ENCODE peak calls at places on chromosomes 1 and 21, in seven cellular contexts. A, O, Z, J, R, Y and B are unnamed samples.

GRCh38 chr21:27110956-27111355 is 144.1 kb upstream of the ADAMTS5 start:
- DNase-seq in A (no peak), O (no peak), Z (no peak), J (no peak), R (no peak), Y (no peak), B (no peak)

GRCh38 chr1:177945943-177946650 is 23.8 kb downstream of the SEC16B start:
- DNase-seq in A (peak; percentile 38), O (no peak), Z (peak; percentile 51), J (peak; percentile 72), R (peak; percentile 63), Y (no peak), B (peak; percentile 24)

GRCh38 chr1:188343914-188344313 is 1515.2 kb downstream of the PLA2G4A start:
- DNase-seq in A (no peak), O (no peak), Z (no peak), J (no peak), R (no peak), Y (no peak), B (no peak)

GRCh38 chr1:40404670-40405462 is 31.3 kb downstream of the SMAP2 start:
- DNase-seq in A (no peak), O (no peak), Z (peak; percentile 42), J (peak; percentile 75), R (no peak), Y (peak; percentile 25), B (no peak)

GRCh38 chr21:39336457-39337008 is 12.4 kb downstream of the HMGN1 start:
- DNase-seq in A (no peak), O (no peak), Z (no peak), J (no peak), R (no peak), Y (no peak), B (no peak)

GRCh38 chr1:235295902-235296350 is 32.1 kb downstream of the ARID4B start:
- DNase-seq in A (no peak), O (no peak), Z (peak; percentile 86), J (no peak), R (no peak), Y (no peak), B (no peak)

GRCh38 chr1:172354291-172354940 is 66.1 kb upstream of the C1orf105 start:
- DNase-seq in A (no peak), O (no peak), Z (no peak), J (no peak), R (no peak), Y (no peak), B (no peak)

GRCh38 chr1:112144738-112145426 is 155.4 kb upstream of the KCND3 start:
- DNase-seq in A (peak; percentile 18), O (no peak), Z (no peak), J (no peak), R (no peak), Y (peak; percentile 43), B (no peak)

GRCh38 chr1:6269271-6269996 is 8.5 kb upstream of the GPR153 start:
- DNase-seq in A (no peak), O (no peak), Z (no peak), J (no peak), R (no peak), Y (no peak), B (no peak)

GRCh38 chr1:176073524-176074157 is 133.4 kb downstream of the COP1 start:
- DNase-seq in A (no peak), O (no peak), Z (peak; percentile 30), J (peak; percentile 78), R (peak; percentile 54), Y (peak; percentile 41), B (peak; percentile 65)

GRCh38 chr1:175514309-175515001 is 228.9 kb downstream of the TNR start:
- DNase-seq in A (no peak), O (no peak), Z (no peak), J (peak; percentile 94), R (no peak), Y (peak; percentile 25), B (no peak)

GRCh38 chr1:238399558-238399957 is 508.8 kb upstream of the ZP4 start:
- DNase-seq in A (no peak), O (no peak), Z (no peak), J (no peak), R (no peak), Y (no peak), B (no peak)

GRCh38 chr1:230624097-230624713 is 18.1 kb upstream of the COG2 start:
- DNase-seq in A (no peak), O (no peak), Z (no peak), J (no peak), R (no peak), Y (no peak), B (no peak)

GRCh38 chr1:58785424-58786058 is 1.7 kb upstream of the JUN start:
- DNase-seq in A (no peak), O (peak; percentile 72), Z (peak; percentile 89), J (no peak), R (peak; percentile 61), Y (peak; percentile 39), B (peak; percentile 48)

GRCh38 chr1:940121-941026 is 16.7 kb downstream of the SAMD11 start:
- DNase-seq in A (peak; percentile 63), O (no peak), Z (peak; percentile 77), J (peak; percentile 28), R (peak; percentile 59), Y (peak; percentile 68), B (no peak)

GRCh38 chr1:224054611-224055010 is 59.3 kb upstream of the FBXO28 start:
- DNase-seq in A (no peak), O (no peak), Z (no peak), J (no peak), R (no peak), Y (no peak), B (no peak)

GRCh38 chr1:203167026-203167912 is 8.4 kb downstream of the MYBPH start:
- DNase-seq in A (no peak), O (no peak), Z (no peak), J (no peak), R (no peak), Y (no peak), B (no peak)

DNA sequence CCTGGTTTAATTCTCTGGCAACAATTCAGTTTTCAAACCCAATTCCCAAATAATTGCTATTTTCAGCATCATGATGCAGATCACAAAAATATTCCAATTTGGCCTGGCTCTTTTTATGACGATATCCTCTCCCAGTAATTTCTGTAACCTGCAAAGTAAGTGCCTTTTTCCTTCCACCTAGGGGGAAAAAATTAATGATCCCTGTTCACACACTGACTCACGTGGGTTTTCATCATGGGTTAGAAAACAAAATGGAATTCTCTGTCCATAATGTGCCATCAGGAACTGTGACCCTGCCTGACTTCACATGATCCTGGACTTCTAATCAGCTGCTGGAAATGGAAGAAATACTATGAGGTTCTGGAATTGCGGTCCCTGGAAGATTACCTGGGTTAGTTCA is 24.5 kb downstream of the AK2 start:
- DNase-seq in A (no peak), O (no peak), Z (no peak), J (no peak), R (no peak), Y (no peak), B (no peak)
- H3K4me1 ChIP-seq in A (peaks cover 53% of the 10 kb centered on the region), O (no peaks in the 10 kb centered on the region), Z (peaks cover 62% of the 10 kb centered on the region), J (peaks cover 3% of the 10 kb centered on the region), R (peaks cover 3% of the 10 kb centered on the region), Y (peaks cover 45% of the 10 kb centered on the region), B (peaks cover 30% of the 10 kb centered on the region)

GRCh38 chr1:233443040-233443439 is 115.5 kb downstream of the MAP3K21 start:
- DNase-seq in A (no peak), O (no peak), Z (peak; percentile 19), J (no peak), R (no peak), Y (no peak), B (no peak)

GRCh38 chr1:233441981-233442380 is 114.5 kb downstream of the MAP3K21 start:
- DNase-seq in A (no peak), O (no peak), Z (no peak), J (no peak), R (no peak), Y (no peak), B (no peak)

GRCh38 chr1:233440952-233441401 is 113.5 kb downstream of the MAP3K21 start:
- DNase-seq in A (no peak), O (no peak), Z (peak; percentile 28), J (peak; percentile 43), R (peak; percentile 25), Y (no peak), B (no peak)

GRCh38 chr1:233444484-233444883 is 117.0 kb downstream of the MAP3K21 start:
- DNase-seq in A (no peak), O (no peak), Z (no peak), J (no peak), R (no peak), Y (no peak), B (no peak)

DNA sequence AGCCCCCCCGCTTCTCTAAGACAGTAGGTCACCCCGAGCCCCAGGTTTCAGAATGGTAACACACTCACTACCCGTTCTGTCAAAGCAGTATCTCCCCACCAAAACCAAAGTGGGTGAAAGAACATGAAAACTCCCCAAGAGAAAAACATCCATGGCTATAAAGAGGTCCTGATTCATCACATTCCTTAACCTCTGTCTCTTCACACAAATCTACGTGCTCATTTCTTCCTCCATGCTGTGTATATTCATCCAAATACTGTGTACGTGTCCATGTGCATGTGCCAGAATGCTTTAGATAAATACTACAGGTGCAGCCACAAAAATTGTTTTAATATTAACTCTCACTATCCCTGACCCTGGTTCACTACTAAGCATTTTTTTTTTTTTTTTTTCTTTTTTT is 114.9 kb downstream of the MAP3K21 start:
- DNase-seq in A (no peak), O (no peak), Z (no peak), J (no peak), R (no peak), Y (no peak), B (no peak)
- H3K9me3 ChIP-seq in A (no peaks in the 10 kb centered on the region), O (no peaks in the 10 kb centered on the region), Z (no peaks in the 10 kb centered on the region), J (no peaks in the 10 kb centered on the region), R (no peaks in the 10 kb centered on the region), Y (peaks cover 7% of the 10 kb centered on the region), B (no peaks in the 10 kb centered on the region)

GRCh38 chr1:206863266-206863665 is 2.2 kb upstream of the IL20 start:
- DNase-seq in A (no peak), O (no peak), Z (no peak), J (no peak), R (no peak), Y (no peak), B (no peak)

GRCh38 chr1:206860165-206860564 is 5.3 kb upstream of the IL20 start:
- DNase-seq in A (no peak), O (no peak), Z (no peak), J (no peak), R (no peak), Y (no peak), B (no peak)

GRCh38 chr1:206855863-206856262 is 9.6 kb upstream of the IL20 start:
- DNase-seq in A (no peak), O (no peak), Z (no peak), J (no peak), R (no peak), Y (no peak), B (no peak)

GRCh38 chr1:206856674-206857464 is 8.6 kb upstream of the IL20 start:
- DNase-seq in A (no peak), O (no peak), Z (no peak), J (no peak), R (no peak), Y (no peak), B (no peak)

DNA sequence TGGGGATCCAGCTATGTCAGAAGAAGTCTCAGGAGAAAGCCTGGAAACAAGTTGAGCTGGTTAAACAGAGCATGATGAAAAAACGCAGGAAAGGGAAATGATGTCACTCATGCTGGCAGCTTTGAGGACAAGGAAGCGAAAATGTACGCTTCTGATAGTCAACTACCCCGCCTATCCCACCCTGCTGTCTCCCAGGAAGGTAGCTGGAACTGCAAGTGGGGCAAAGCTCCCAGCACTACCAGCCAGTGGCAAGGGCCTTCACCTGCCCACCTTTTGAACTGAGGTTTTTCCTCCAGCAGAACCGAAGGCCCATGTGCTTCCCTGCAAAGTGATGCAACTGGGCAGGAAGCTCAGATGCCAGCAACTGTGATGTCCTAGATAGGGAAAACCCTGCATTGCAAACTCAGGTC is 6.3 kb upstream of the IL20 start:
- DNase-seq in A (no peak), O (no peak), Z (no peak), J (no peak), R (no peak), Y (no peak), B (no peak)
- H3K27ac ChIP-seq in A (no peak overlapping the region), O (no peak overlapping the region), Z (no peak overlapping the region), J (no peak overlapping the region), R (no peak overlapping the region), Y (no peak overlapping the region), B (no peak overlapping the region)

GRCh38 chr1:93595749-93596148 is 85.9 kb downstream of the BCAR3 start:
- DNase-seq in A (no peak), O (no peak), Z (no peak), J (no peak), R (no peak), Y (no peak), B (no peak)
- H3K4me1 ChIP-seq in A (peaks cover 96% of the 10 kb centered on the region), O (no peaks in the 10 kb centered on the region), Z (peaks cover 50% of the 10 kb centered on the region), J (peaks cover 10% of the 10 kb centered on the region), R (no peaks in the 10 kb centered on the region), Y (peaks cover 84% of the 10 kb centered on the region), B (peaks cover 83% of the 10 kb centered on the region)